ENCODE peak calls at places on chromosomes 1 and 21, in five cellular contexts. S is activated naive CD8-positive, alpha-beta T cell treated with anti-CD3 and anti-CD28 coated beads for 36 hours; I is activated T-helper 1 cell treated with anti-CD3 and anti-CD28 coated beads, Interleukin-2, amount 50 U/mL, for 16 hours; Q is stimulated activated CD4-positive, alpha-beta T cell treated with anti-CD3 and anti-CD28 coated beads, Interleukin-1b, Interleukin-23, amount 100 ng/mL, for 4 hours; Y is cardiac fibroblast. G is an unnamed sample.

GRCh38 chr1:25917996-25918395 is 11.8 kb upstream of the STMN1 start:
- DNase-seq in Q (no peak), I (no peak), S (no peak), Y (peak), G (no peak)

GRCh38 chr1:159867322-159868064 is 5.0 kb upstream of the VSIG8 start:
- DNase-seq in Y (peak), I (no peak), S (no peak), Q (no peak), G (peak)

GRCh38 chr1:184672013-184672726 is 82.5 kb downstream of the EDEM3 start:
- DNase-seq in I (no peak), S (no peak), Y (no peak), Q (no peak), G (no peak)

GRCh38 chr1:164726235-164726634 is 167.3 kb downstream of the PBX1 start:
- DNase-seq in Q (no peak), I (no peak), Y (peak), S (no peak), G (no peak)

GRCh38 chr1:72412286-72412685 is 129.9 kb upstream of the NEGR1 start:
- DNase-seq in I (no peak), Q (no peak), Y (no peak), S (no peak), G (no peak)

GRCh38 chr1:214952648-214953047 is 129.9 kb upstream of the KCNK2 start:
- DNase-seq in S (no peak), I (no peak), Y (no peak), Q (no peak), G (no peak)

GRCh38 chr1:21337459-21337930 is 47.2 kb upstream of the ECE1 start:
- DNase-seq in Q (no peak), S (no peak), I (no peak), Y (no peak), G (peak)

GRCh38 chr1:10640079-10640578 is 156.3 kb downstream of the CASZ1 start:
- DNase-seq in Q (no peak), I (no peak), S (no peak), Y (no peak), G (no peak)

GRCh38 chr1:6321205-6321604 is 60.3 kb upstream of the GPR153 start:
- DNase-seq in Y (no peak), S (no peak), Q (no peak), I (no peak), G (no peak)

GRCh38 chr21:31888936-31889371 is 16.1 kb downstream of the HUNK start:
- DNase-seq in Q (no peak), S (no peak), I (no peak), Y (no peak), G (no peak)

GRCh38 chr1:229062135-229062534 is 208.8 kb upstream of the RAB4A start:
- DNase-seq in Y (no peak), I (no peak), Q (no peak), S (no peak), G (no peak)

GRCh38 chr1:1358433-1359201 is at the start of gene MXRA8:
- DNase-seq in Q (no peak), Y (peak), S (no peak), I (no peak), G (no peak)

GRCh38 chr1:244388961-244389360 is 62.7 kb downstream of the ADSS2 start:
- DNase-seq in I (no peak), Q (no peak), S (no peak), Y (no peak), G (no peak)

GRCh38 chr1:17829579-17829978 is 74.4 kb downstream of the ACTL8 start:
- DNase-seq in I (no peak), S (no peak), Q (no peak), Y (no peak), G (no peak)

GRCh38 chr1:21818661-21819060 is 6.6 kb downstream of the LDLRAD2 start:
- DNase-seq in Q (no peak), S (peak), Y (peak), I (no peak), G (peak)

GRCh38 chr1:109793486-109794318 is 30.0 kb upstream of the EPS8L3 start:
- DNase-seq in S (peak), I (no peak), Q (no peak), Y (peak), G (peak)

GRCh38 chr1:230323686-230324085 is 102.4 kb downstream of the PGBD5 start:
- DNase-seq in Y (no peak), Q (no peak), S (no peak), I (no peak), G (no peak)